ENCODE peak calls at places on chromosome 4, in six cellular contexts. One of them, this sample, is unnamed.

GRCh38 chr4:62003695-62004094 is 803.6 kb downstream of the ADGRL3 start:
- DNase-seq in BJ: no peak
- DNase-seq in cardiac muscle cell: no peak
- DNase-seq in mammary epithelial cell: no peak
- DNase-seq in CD8-positive, alpha-beta T cell: no peak
- DNase-seq in psoas muscle: no peak
- DNase-seq in this sample: no peak

GRCh38 chr4:4364486-4365208 is 22.3 kb upstream of the NSG1 start:
- DNase-seq in BJ: no peak
- DNase-seq in cardiac muscle cell: no peak
- DNase-seq in mammary epithelial cell: no peak
- DNase-seq in CD8-positive, alpha-beta T cell: no peak
- DNase-seq in psoas muscle: no peak
- DNase-seq in this sample: no peak

GRCh38 chr4:150863456-150863855 is 151.6 kb downstream of the LRBA start:
- DNase-seq in BJ: no peak
- DNase-seq in cardiac muscle cell: no peak
- DNase-seq in mammary epithelial cell: no peak
- DNase-seq in CD8-positive, alpha-beta T cell: no peak
- DNase-seq in psoas muscle: no peak
- DNase-seq in this sample: no peak

GRCh38 chr4:77028241-77028640 is 47.5 kb downstream of the CCNI start:
- DNase-seq in BJ: no peak
- DNase-seq in cardiac muscle cell: no peak
- DNase-seq in mammary epithelial cell: no peak
- DNase-seq in CD8-positive, alpha-beta T cell: no peak
- DNase-seq in psoas muscle: no peak
- DNase-seq in this sample: no peak

GRCh38 chr4:105632599-105632998 is 75.9 kb downstream of the INTS12 start:
- DNase-seq in BJ: no peak
- DNase-seq in cardiac muscle cell: no peak
- DNase-seq in mammary epithelial cell: no peak
- DNase-seq in CD8-positive, alpha-beta T cell: no peak
- DNase-seq in psoas muscle: no peak
- DNase-seq in this sample: no peak

GRCh38 chr4:1967512-1968149 is 41.1 kb downstream of the NELFA start:
- DNase-seq in BJ: no peak
- DNase-seq in cardiac muscle cell: no peak
- DNase-seq in mammary epithelial cell: no peak
- DNase-seq in CD8-positive, alpha-beta T cell: no peak
- DNase-seq in psoas muscle: peak
- DNase-seq in this sample: no peak

GRCh38 chr4:161949941-161950725 is 213.7 kb downstream of the FSTL5 start:
- DNase-seq in BJ: peak
- DNase-seq in cardiac muscle cell: no peak
- DNase-seq in mammary epithelial cell: peak
- DNase-seq in CD8-positive, alpha-beta T cell: no peak
- DNase-seq in psoas muscle: no peak
- DNase-seq in this sample: no peak

GRCh38 chr4:52824603-52825310 is 37.4 kb upstream of the RASL11B start:
- DNase-seq in BJ: peak
- DNase-seq in cardiac muscle cell: peak
- DNase-seq in mammary epithelial cell: no peak
- DNase-seq in CD8-positive, alpha-beta T cell: no peak
- DNase-seq in psoas muscle: no peak
- DNase-seq in this sample: peak

GRCh38 chr4:172245493-172245892 is 432.3 kb downstream of the GALNTL6 start:
- DNase-seq in BJ: no peak
- DNase-seq in cardiac muscle cell: no peak
- DNase-seq in mammary epithelial cell: no peak
- DNase-seq in CD8-positive, alpha-beta T cell: no peak
- DNase-seq in psoas muscle: no peak
- DNase-seq in this sample: no peak

GRCh38 chr4:153731239-153731638 is 28.6 kb downstream of the RNF175 start:
- DNase-seq in BJ: peak
- DNase-seq in cardiac muscle cell: no peak
- DNase-seq in mammary epithelial cell: peak
- DNase-seq in CD8-positive, alpha-beta T cell: no peak
- DNase-seq in psoas muscle: no peak
- DNase-seq in this sample: peak

GRCh38 chr4:94660614-94661013 is 97.1 kb upstream of the BMPR1B start:
- DNase-seq in BJ: no peak
- DNase-seq in cardiac muscle cell: no peak
- DNase-seq in mammary epithelial cell: no peak
- DNase-seq in CD8-positive, alpha-beta T cell: no peak
- DNase-seq in psoas muscle: no peak
- DNase-seq in this sample: no peak

GRCh38 chr4:104571341-104571740 is 76.6 kb upstream of the CXXC4 start:
- DNase-seq in BJ: no peak
- DNase-seq in cardiac muscle cell: no peak
- DNase-seq in mammary epithelial cell: peak
- DNase-seq in CD8-positive, alpha-beta T cell: no peak
- DNase-seq in psoas muscle: no peak
- DNase-seq in this sample: no peak

GRCh38 chr4:144259285-144259684 is 118.8 kb upstream of the GYPA start:
- DNase-seq in BJ: no peak
- DNase-seq in cardiac muscle cell: no peak
- DNase-seq in mammary epithelial cell: no peak
- DNase-seq in CD8-positive, alpha-beta T cell: no peak
- DNase-seq in psoas muscle: no peak
- DNase-seq in this sample: no peak

GRCh38 chr4:6782846-6783110 is 251 bp downstream of the KIAA0232 start:
- DNase-seq in BJ: no peak
- DNase-seq in cardiac muscle cell: no peak
- DNase-seq in mammary epithelial cell: no peak
- DNase-seq in CD8-positive, alpha-beta T cell: no peak
- DNase-seq in psoas muscle: no peak
- DNase-seq in this sample: no peak

GRCh38 chr4:6781561-6781960 is 966 bp upstream of the KIAA0232 start:
- DNase-seq in BJ: no peak
- DNase-seq in cardiac muscle cell: no peak
- DNase-seq in mammary epithelial cell: no peak
- DNase-seq in CD8-positive, alpha-beta T cell: no peak
- DNase-seq in psoas muscle: no peak
- DNase-seq in this sample: no peak

GRCh38 chr4:6785572-6785925 is 3.0 kb downstream of the KIAA0232 start:
- DNase-seq in BJ: no peak
- DNase-seq in cardiac muscle cell: no peak
- DNase-seq in mammary epithelial cell: no peak
- DNase-seq in CD8-positive, alpha-beta T cell: no peak
- DNase-seq in psoas muscle: no peak
- DNase-seq in this sample: no peak

GRCh38 chr4:6782147-6782845 is at the start of gene KIAA0232:
- DNase-seq in BJ: peak
- DNase-seq in cardiac muscle cell: peak
- DNase-seq in mammary epithelial cell: peak
- DNase-seq in CD8-positive, alpha-beta T cell: peak
- DNase-seq in psoas muscle: peak
- DNase-seq in this sample: peak

DNA sequence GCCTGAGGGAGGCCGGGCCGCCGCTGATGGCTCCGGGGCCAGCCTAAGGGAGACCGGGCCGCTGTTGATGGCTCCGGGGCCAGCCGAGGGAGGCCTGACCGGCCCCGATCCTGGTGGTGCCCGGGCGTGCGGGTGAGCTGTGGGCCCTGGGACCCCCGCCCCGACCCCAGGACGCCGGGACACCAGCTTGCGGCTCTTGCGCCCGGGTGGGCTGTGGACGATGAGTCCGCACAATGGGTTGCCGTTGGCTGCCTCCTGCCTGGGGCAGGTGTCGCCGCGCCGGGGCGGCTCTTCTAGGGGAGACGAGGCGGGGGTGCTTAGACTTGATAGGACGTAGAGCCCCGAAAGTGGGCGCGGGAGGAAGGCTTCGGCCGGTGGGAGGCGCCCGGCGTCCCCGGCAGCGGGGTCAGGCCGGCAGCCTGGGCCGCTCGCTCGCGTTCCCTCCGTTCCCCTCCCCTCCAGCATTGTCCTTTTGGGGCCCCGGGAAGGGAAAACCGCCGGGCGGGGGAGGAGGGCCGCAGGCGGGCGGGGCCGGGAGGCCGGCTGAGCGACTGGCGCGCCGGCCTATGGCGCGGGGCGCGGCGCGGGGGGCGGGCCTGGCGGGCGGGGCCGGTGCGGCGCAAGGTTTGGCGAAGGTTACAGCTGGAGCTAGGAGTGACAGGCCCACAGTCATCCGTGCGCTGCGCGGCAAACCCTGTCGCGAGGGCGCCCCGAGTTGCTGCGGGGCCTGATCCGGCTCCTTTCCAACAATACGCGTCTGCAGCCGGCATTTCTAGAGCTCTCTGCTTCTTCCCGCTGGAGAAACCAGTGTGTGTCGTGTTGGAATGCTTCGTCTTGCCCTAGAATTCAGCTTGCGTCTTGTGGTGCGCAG is 819 bp downstream of the KIAA0232 start:
- DNase-seq in BJ: peak
- DNase-seq in cardiac muscle cell: peak
- DNase-seq in mammary epithelial cell: peak
- DNase-seq in CD8-positive, alpha-beta T cell: peak
- DNase-seq in psoas muscle: peak
- DNase-seq in this sample: peak
- TF ChIP-seq CTCF in BJ: peak
- TF ChIP-seq CTCF in cardiac muscle cell: no peak
- TF ChIP-seq CTCF in mammary epithelial cell: peak
- TF ChIP-seq CTCF in CD8-positive, alpha-beta T cell: no peak
- TF ChIP-seq CTCF in psoas muscle: no peak
- TF ChIP-seq CTCF in this sample: no peak

GRCh38 chr4:29128810-29129209 is 1591.4 kb upstream of the PCDH7 start:
- DNase-seq in BJ: no peak
- DNase-seq in cardiac muscle cell: no peak
- DNase-seq in mammary epithelial cell: no peak
- DNase-seq in CD8-positive, alpha-beta T cell: no peak
- DNase-seq in psoas muscle: no peak
- DNase-seq in this sample: no peak

GRCh38 chr4:29131304-29131703 is 1588.9 kb upstream of the PCDH7 start:
- DNase-seq in BJ: no peak
- DNase-seq in cardiac muscle cell: peak
- DNase-seq in mammary epithelial cell: no peak
- DNase-seq in CD8-positive, alpha-beta T cell: no peak
- DNase-seq in psoas muscle: no peak
- DNase-seq in this sample: no peak
- TF ChIP-seq CTCF in BJ: no peak
- TF ChIP-seq CTCF in cardiac muscle cell: no peak
- TF ChIP-seq CTCF in mammary epithelial cell: no peak
- TF ChIP-seq CTCF in CD8-positive, alpha-beta T cell: no peak
- TF ChIP-seq CTCF in psoas muscle: no peak
- TF ChIP-seq CTCF in this sample: no peak

DNA sequence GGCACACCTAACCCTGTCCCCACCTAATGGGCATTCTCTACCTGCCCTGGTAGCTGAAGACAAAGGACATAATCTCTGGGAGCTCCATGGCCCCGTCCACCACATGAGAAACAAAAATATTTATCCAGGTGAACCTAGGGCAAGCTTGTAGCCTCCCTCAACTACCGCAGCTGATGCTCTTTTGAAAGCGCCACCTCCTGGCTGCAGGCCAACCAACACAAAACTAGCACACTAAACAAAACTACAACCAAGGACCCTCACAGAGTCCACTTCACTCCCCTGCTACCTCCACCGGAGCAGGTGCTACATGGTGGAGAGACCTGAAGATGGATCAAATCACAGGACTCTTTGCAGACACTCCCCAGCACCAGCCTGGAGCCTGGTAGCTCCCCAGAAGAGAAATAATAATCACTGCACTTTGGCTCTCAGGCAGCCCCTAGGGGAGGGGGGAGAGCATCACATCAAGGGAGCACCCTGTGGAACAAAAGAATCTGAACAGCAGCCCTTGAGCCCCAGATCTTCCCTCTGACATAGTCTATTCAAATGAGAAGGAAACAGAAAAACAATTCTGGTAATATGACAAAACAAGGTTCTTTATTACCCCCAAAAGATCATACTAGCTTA is 111.3 kb upstream of the ATP8A1 start:
- DNase-seq in BJ: no peak
- DNase-seq in cardiac muscle cell: no peak
- DNase-seq in mammary epithelial cell: no peak
- DNase-seq in CD8-positive, alpha-beta T cell: no peak
- DNase-seq in psoas muscle: no peak
- DNase-seq in this sample: no peak
- TF ChIP-seq CTCF in BJ: no peak
- TF ChIP-seq CTCF in cardiac muscle cell: no peak
- TF ChIP-seq CTCF in mammary epithelial cell: no peak
- TF ChIP-seq CTCF in CD8-positive, alpha-beta T cell: no peak
- TF ChIP-seq CTCF in psoas muscle: no peak
- TF ChIP-seq CTCF in this sample: no peak

GRCh38 chr4:55183926-55184599 is 58.7 kb upstream of the KDR start:
- DNase-seq in BJ: peak
- DNase-seq in cardiac muscle cell: no peak
- DNase-seq in mammary epithelial cell: peak
- DNase-seq in CD8-positive, alpha-beta T cell: no peak
- DNase-seq in psoas muscle: no peak
- DNase-seq in this sample: peak

GRCh38 chr4:55186700-55187099 is 61.3 kb upstream of the KDR start:
- DNase-seq in BJ: no peak
- DNase-seq in cardiac muscle cell: no peak
- DNase-seq in mammary epithelial cell: no peak
- DNase-seq in CD8-positive, alpha-beta T cell: no peak
- DNase-seq in psoas muscle: no peak
- DNase-seq in this sample: no peak

GRCh38 chr4:55181606-55182005 is 56.2 kb upstream of the KDR start:
- DNase-seq in BJ: no peak
- DNase-seq in cardiac muscle cell: peak
- DNase-seq in mammary epithelial cell: no peak
- DNase-seq in CD8-positive, alpha-beta T cell: no peak
- DNase-seq in psoas muscle: no peak
- DNase-seq in this sample: no peak

GRCh38 chr4:55186123-55186522 is 60.7 kb upstream of the KDR start:
- DNase-seq in BJ: no peak
- DNase-seq in cardiac muscle cell: no peak
- DNase-seq in mammary epithelial cell: no peak
- DNase-seq in CD8-positive, alpha-beta T cell: no peak
- DNase-seq in psoas muscle: no peak
- DNase-seq in this sample: no peak

DNA sequence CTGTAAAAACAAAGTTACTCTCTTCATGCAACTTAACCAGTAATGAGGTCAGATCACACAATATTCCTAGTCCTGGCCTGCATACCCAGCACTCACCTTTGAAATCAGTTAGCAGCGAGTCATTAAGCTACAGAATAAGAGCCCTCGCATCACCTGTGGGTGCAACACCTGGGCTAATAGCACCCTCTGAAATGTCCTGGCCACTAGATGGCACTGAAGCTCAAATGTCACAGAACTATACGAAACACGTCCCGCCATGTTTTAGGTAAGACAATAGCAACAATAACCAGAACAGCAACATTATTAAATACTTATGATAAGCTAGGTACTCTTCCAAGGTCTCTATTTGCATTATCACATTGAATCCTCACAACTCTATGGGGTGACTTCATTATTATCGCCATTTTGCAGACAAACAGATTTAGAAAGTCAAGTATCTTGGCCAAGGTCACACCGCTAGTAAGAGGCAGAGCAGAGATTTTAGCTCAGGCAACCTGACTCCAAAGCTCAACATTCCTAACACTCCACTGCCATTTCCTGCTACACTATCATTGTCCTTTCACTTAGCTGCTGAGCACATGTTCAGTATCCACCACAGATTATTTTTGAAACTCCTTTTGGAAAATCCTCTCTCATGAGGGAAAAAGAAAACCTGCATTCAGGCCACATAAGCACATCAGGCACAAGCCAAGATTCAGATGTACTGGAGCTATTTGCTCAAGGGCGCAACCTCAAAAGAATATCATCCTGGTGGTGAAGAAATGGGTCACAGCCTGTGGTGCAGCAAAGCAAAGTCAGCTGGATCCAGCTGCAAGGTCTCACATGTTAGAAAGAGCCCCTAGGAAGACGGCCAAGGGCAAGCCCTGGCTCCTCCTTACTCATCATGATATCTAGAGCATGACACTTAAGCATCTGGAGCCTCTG is 59.5 kb upstream of the KDR start:
- DNase-seq in BJ: no peak
- DNase-seq in cardiac muscle cell: peak
- DNase-seq in mammary epithelial cell: no peak
- DNase-seq in CD8-positive, alpha-beta T cell: no peak
- DNase-seq in psoas muscle: no peak
- DNase-seq in this sample: no peak
- TF ChIP-seq CTCF in BJ: no peak
- TF ChIP-seq CTCF in cardiac muscle cell: peak
- TF ChIP-seq CTCF in mammary epithelial cell: peak
- TF ChIP-seq CTCF in CD8-positive, alpha-beta T cell: peak
- TF ChIP-seq CTCF in psoas muscle: peak
- TF ChIP-seq CTCF in this sample: no peak